ENCODE peak calls at places on chromosomes 12 and 14, in seven cellular contexts. B is lower leg skin; H is NCI-H446 treated with DMSO at 0.1 percent for 48 hours; V is GM20000; Q is stimulated activated CD4-positive, alpha-beta T cell treated with anti-CD3 and anti-CD28 coated beads, Interleukin-15, amount 100 ng/mL, for 48 hours; C is hypothalamus; O is endothelial cell. T is an unnamed sample.

GRCh38 chr14:52219488-52220084 is 47.9 kb upstream of the PTGDR start:
- DNase-seq in B (no peak), H (no peak), V (no peak), Q (no peak), C (no peak), O (no peak), T (peak)

GRCh38 chr12:27695556-27696292 is 523 bp upstream of the REP15 start:
- DNase-seq in B (no peak), H (no peak), V (no peak), Q (no peak), C (no peak), O (no peak), T (no peak)

GRCh38 chr14:39232554-39233415 is 930 bp upstream of the MIA2 start:
- DNase-seq in B (no peak), H (no peak), V (peak), Q (no peak), C (no peak), O (peak), T (no peak)

GRCh38 chr14:77302926-77303325 is 17.8 kb downstream of the POMT2 start:
- DNase-seq in B (no peak), H (no peak), V (no peak), Q (peak), C (no peak), O (no peak), T (no peak)

GRCh38 chr12:121033625-121034349 is 5.3 kb downstream of the OASL start:
- DNase-seq in B (no peak), H (no peak), V (no peak), Q (no peak), C (no peak), O (no peak), T (no peak)

GRCh38 chr12:124466200-124467128 is 100.9 kb downstream of the NCOR2 start:
- DNase-seq in B (no peak), H (no peak), V (peak), Q (peak), C (no peak), O (no peak), T (peak)

GRCh38 chr12:75452675-75453330 is 27.8 kb upstream of the GLIPR1 start:
- DNase-seq in B (no peak), H (no peak), V (no peak), Q (no peak), C (no peak), O (no peak), T (no peak)

GRCh38 chr14:75401356-75401755 is 26.5 kb upstream of the JDP2 start:
- DNase-seq in B (peak), H (no peak), V (no peak), Q (no peak), C (no peak), O (no peak), T (no peak)

GRCh38 chr12:130511285-130511684 is 173.6 kb downstream of the PIWIL1 start:
- DNase-seq in B (no peak), H (no peak), V (no peak), Q (no peak), C (no peak), O (no peak), T (no peak)